ENCODE peak calls at places on chromosomes 11 and 22, in four cellular contexts. I is body of pancreas, K is brain microvascular endothelial cell, H is left lung. A is an unnamed sample.

GRCh38 chr11:1257366-1257765 is 34.5 kb downstream of the MUC5B start:
- DNase-seq in K (no peak), H (no peak), I (no peak), A (no peak)

GRCh38 chr11:45820211-45820857 is 15.4 kb downstream of the SLC35C1 start:
- DNase-seq in H (peak), K (no peak), I (no peak), A (no peak)

GRCh38 chr11:70378506-70379134 is 19.7 kb upstream of the CTTN start:
- DNase-seq in H (no peak), K (no peak), I (no peak), A (no peak)

GRCh38 chr11:114110948-114111347 is 51.4 kb downstream of the ZBTB16 start:
- DNase-seq in H (no peak), K (no peak), I (peak), A (peak)

GRCh38 chr22:36510966-36511881 is 4.4 kb upstream of the FOXRED2 start:
- DNase-seq in K (peak), H (no peak), I (peak), A (peak)

GRCh38 chr11:27663294-27663693 is 37.0 kb downstream of the BDNF start:
- DNase-seq in K (no peak), H (no peak), I (no peak), A (peak)

GRCh38 chr22:23217171-23218052 is 37.1 kb downstream of the BCR start:
- DNase-seq in I (no peak), K (no peak), H (no peak), A (no peak)

GRCh38 chr11:121334973-121335711 is 42.6 kb downstream of the SC5D start:
- DNase-seq in I (no peak), K (no peak), H (no peak), A (no peak)

GRCh38 chr22:47813661-47814060 is 1051.2 kb downstream of the TBC1D22A start:
- DNase-seq in I (no peak), H (no peak), K (no peak), A (no peak)

DNA sequence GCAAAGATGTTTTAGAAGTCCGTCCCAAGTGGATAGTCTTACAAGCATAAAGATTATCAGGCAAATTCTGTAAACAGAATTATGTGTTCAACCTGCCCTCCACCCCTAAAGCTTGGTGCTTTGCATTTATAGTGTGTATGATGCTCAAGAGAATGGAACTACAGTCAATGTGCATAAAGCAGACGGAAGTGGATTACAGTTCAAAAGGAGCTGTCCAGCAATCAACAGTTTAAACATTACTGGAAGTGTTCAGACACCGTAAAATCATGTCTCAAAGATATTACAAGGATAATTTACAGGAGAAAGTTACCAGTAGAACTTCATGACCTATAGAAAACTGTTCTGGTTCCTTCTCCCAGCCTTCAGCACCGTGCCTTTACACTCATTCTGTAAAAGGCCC is 1.0 kb downstream of the RIC3 start:
- DNase-seq in I (no peak), K (peak), H (no peak), A (peak)
- H3K4me3 ChIP-seq in I (no peak), K (no peak), H (peak), A (no peak)

GRCh38 chr11:12871788-12872321 is 137.3 kb upstream of the RASSF10 start:
- DNase-seq in K (no peak), I (no peak), H (no peak), A (peak)

GRCh38 chr11:12865871-12866595 is 143.1 kb upstream of the RASSF10 start:
- DNase-seq in H (no peak), K (no peak), I (no peak), A (no peak)

GRCh38 chr11:12867531-12867930 is 141.6 kb upstream of the RASSF10 start:
- DNase-seq in I (no peak), H (no peak), K (no peak), A (no peak)

GRCh38 chr11:12871251-12871650 is 137.9 kb upstream of the RASSF10 start:
- DNase-seq in H (no peak), K (no peak), I (no peak), A (no peak)

DNA sequence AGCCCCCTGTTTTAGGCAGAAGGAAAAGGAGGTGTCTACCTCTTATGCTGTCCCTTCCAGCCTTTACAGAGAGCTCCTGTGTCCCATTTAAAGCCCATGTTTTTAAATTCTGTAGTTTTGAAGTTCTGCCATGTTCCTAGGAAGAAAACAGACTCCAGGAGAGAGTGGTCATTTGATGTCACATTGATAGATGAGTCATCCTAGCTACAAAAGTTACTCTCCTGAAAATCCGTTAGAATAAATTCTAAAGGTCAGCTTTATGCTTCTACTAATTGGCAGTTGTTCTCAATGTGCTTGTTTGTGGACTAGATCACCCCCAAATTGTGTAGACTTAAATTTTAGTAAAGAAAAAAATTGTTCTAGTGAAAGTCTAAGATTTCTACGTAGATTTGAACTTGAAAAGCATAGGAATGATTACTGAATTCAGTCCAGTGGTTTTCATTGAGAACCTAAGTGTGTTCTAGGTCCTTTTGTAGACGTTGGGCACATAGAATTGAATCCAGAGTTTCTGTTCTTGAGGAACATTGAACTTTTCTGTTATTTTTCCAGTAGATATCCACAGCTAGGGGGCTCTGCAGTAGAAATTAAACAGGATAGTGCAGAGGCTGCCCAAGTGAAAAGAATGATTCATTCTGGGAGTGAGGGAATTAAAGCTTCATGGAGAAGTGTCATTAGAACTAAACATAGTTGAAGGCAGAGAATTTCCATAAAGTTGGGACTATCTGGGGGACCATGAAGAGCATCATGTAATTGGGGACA is 140.6 kb upstream of the RASSF10 start:
- DNase-seq in I (no peak), K (no peak), H (no peak), A (peak)
- TF ChIP-seq CTCF in I (no peak), K (peak), H (peak), A (peak)

GRCh38 chr11:85811624-85812023 is 683 bp upstream of the SYTL2 start:
- DNase-seq in I (no peak), H (no peak), K (no peak), A (no peak)
- H3K4me3 ChIP-seq in I (no peak), H (peak), K (peak), A (peak)

GRCh38 chr22:41243361-41243760 is 2.6 kb upstream of the CHADL start:
- DNase-seq in I (no peak), K (no peak), H (no peak), A (no peak)
- TF ChIP-seq CTCF in I (no peak), K (no peak), H (no peak), A (no peak)

GRCh38 chr11:96290631-96291030 is 52.4 kb downstream of the MAML2 start:
- DNase-seq in H (no peak), I (no peak), K (no peak), A (no peak)

GRCh38 chr11:96294289-96294688 is 48.7 kb downstream of the MAML2 start:
- DNase-seq in I (no peak), H (no peak), K (no peak), A (no peak)

GRCh38 chr11:96293583-96293982 is 49.4 kb downstream of the MAML2 start:
- DNase-seq in H (no peak), K (peak), I (no peak), A (peak)

GRCh38 chr11:96292291-96293010 is 50.5 kb downstream of the MAML2 start:
- DNase-seq in K (no peak), I (no peak), H (no peak), A (no peak)

DNA sequence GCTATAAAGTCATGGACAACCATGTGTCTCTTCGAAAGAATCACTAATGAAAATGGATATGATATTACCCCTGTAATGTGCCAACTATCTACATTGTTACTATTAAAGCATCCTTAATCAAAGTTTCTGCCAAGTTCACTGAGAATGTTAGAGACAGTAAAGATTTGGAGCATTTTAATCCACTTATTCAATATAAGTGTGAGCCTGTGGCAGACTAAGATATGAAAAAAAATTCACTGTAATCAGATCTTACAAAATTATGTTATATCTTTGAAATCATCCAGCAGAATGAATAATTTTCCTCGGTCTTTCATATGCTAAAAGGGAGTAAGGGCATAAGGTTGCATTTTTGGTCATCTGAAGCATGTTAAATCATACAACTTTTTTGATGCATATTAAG is 49.9 kb downstream of the MAML2 start:
- DNase-seq in I (no peak), H (no peak), K (no peak), A (no peak)
- H3K4me3 ChIP-seq in I (no peak), H (no peak), K (no peak), A (no peak)

GRCh38 chr11:2269601-2270321 is 627 bp downstream of the ASCL2 start:
- DNase-seq in I (no peak), K (no peak), H (peak), A (peak)
- TF ChIP-seq CTCF in I (peak), K (no peak), H (peak), A (no peak)

GRCh38 chr22:19713650-19714319 is 518 bp upstream of the SEPTIN5 start:
- DNase-seq in H (no peak), I (no peak), K (no peak), A (no peak)
- H3K4me3 ChIP-seq in H (peak), I (no peak), K (peak), A (peak)